ENCODE peak calls at places on chromosomes 11 and 22, in six cellular contexts. F, C, I, E, S and H are unnamed samples.

GRCh38 chr11:121557348-121557747 is 104.6 kb upstream of the SORL1-AS1 start:
- DNase-seq in F (no peak), C (no peak), I (peak), E (no peak), S (peak), H (peak)

GRCh38 chr11:16418698-16419097 is 62.4 kb upstream of the SOX6 start:
- DNase-seq in F (no peak), C (no peak), I (no peak), E (no peak), S (no peak), H (no peak)

GRCh38 chr22:29154364-29155048 is 51.2 kb upstream of the EMID1 start:
- DNase-seq in F (peak), C (peak), I (no peak), E (peak), S (peak), H (peak)

GRCh38 chr11:119108151-119108856 is 1.2 kb downstream of the C2CD2L start:
- DNase-seq in F (no peak), C (no peak), I (no peak), E (no peak), S (no peak), H (peak)

GRCh38 chr11:33912405-33913361 is 20.8 kb upstream of the LMO2 start:
- DNase-seq in F (no peak), C (no peak), I (peak), E (no peak), S (peak), H (peak)

GRCh38 chr22:42443240-42444059 is 11.2 kb upstream of the NFAM1 start:
- DNase-seq in F (no peak), C (no peak), I (no peak), E (no peak), S (no peak), H (no peak)

GRCh38 chr22:22210375-22210774 is 34.2 kb upstream of the VPREB1 start:
- DNase-seq in F (no peak), C (no peak), I (no peak), E (no peak), S (peak), H (peak)

GRCh38 chr11:66317766-66318575 is 1.1 kb upstream of the CD248 start:
- DNase-seq in F (no peak), C (peak), I (no peak), E (peak), S (peak), H (no peak)

GRCh38 chr11:1502971-1503707 is 16.6 kb upstream of the MOB2 start:
- DNase-seq in F (no peak), C (no peak), I (no peak), E (peak), S (no peak), H (no peak)

GRCh38 chr11:32079511-32079910 is 11.4 kb upstream of the RCN1 start:
- DNase-seq in F (no peak), C (no peak), I (no peak), E (no peak), S (no peak), H (no peak)

GRCh38 chr22:43230983-43231723 is 44.2 kb upstream of the TTLL12 start:
- DNase-seq in F (peak), C (peak), I (no peak), E (peak), S (peak), H (peak)

GRCh38 chr22:19496324-19496630 is 16.6 kb downstream of the CDC45 start:
- DNase-seq in F (no peak), C (no peak), I (no peak), E (no peak), S (no peak), H (no peak)

GRCh38 chr22:19494001-19494560 is 14.4 kb downstream of the CDC45 start:
- DNase-seq in F (no peak), C (no peak), I (no peak), E (no peak), S (no peak), H (no peak)

GRCh38 chr22:19492504-19493174 is 12.9 kb downstream of the CDC45 start:
- DNase-seq in F (no peak), C (no peak), I (no peak), E (no peak), S (no peak), H (no peak)

GRCh38 chr22:19495562-19496323 is 16.0 kb downstream of the CDC45 start:
- DNase-seq in F (no peak), C (no peak), I (no peak), E (no peak), S (no peak), H (no peak)

DNA sequence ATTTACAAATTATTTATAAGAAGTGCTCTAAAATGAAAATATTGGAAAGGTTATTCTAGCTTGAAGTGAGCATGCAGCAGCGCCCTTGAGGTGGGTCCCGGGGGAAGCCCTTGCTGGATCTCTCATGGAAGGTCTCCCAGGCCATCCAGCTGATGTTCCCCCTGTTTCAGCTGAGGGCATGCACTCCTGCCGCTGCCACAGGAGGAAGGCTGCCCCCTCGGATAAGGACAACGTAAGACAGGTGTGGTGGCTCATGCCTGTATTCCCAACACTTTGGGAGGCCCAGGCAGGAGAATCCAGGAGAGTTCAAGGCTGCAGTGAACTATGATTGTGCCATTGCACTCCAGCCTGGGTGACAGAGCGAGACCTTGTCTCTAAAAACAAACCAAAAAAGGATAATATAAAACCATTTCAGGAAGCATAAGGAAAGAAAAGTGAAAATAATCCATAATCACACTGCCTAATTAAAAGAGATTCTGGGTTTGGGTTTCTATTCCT is 15.0 kb downstream of the CDC45 start:
- DNase-seq in F (no peak), C (no peak), I (no peak), E (no peak), S (no peak), H (no peak)
- TF ChIP-seq CTCF in F (no peak), C (no peak), I (no peak), E (no peak), S (no peak), H (no peak)

GRCh38 chr11:107591098-107591445 is at the start of gene ELMOD1:
- DNase-seq in F (peak), C (peak), I (no peak), E (peak), S (peak), H (peak)
- TF ChIP-seq CTCF in F (no peak), C (no peak), I (no peak), E (peak), S (peak), H (no peak)

DNA sequence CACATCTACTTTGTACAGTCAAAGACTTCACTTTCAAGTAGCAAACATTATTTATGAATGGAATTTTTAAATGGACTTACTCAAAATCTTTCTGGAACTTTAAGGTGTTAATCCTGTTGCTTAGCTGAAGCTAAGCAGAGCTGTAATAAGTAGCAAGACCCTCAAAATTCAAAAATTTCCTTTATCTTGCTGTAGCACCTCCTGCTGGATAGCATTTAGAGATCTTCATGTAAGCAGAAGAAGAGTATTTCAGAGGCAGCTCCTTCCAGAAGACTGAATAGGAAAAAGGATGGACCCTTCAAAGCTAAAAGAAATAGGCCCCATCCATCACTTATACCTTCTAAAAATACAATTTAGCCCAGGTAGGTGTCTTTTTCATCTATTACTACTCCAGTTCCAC is 3.4 kb downstream of the PHF21A start:
- DNase-seq in F (no peak), C (no peak), I (no peak), E (no peak), S (no peak), H (no peak)
- TF ChIP-seq CTCF in F (no peak), C (no peak), I (peak), E (peak), S (peak), H (peak)

DNA sequence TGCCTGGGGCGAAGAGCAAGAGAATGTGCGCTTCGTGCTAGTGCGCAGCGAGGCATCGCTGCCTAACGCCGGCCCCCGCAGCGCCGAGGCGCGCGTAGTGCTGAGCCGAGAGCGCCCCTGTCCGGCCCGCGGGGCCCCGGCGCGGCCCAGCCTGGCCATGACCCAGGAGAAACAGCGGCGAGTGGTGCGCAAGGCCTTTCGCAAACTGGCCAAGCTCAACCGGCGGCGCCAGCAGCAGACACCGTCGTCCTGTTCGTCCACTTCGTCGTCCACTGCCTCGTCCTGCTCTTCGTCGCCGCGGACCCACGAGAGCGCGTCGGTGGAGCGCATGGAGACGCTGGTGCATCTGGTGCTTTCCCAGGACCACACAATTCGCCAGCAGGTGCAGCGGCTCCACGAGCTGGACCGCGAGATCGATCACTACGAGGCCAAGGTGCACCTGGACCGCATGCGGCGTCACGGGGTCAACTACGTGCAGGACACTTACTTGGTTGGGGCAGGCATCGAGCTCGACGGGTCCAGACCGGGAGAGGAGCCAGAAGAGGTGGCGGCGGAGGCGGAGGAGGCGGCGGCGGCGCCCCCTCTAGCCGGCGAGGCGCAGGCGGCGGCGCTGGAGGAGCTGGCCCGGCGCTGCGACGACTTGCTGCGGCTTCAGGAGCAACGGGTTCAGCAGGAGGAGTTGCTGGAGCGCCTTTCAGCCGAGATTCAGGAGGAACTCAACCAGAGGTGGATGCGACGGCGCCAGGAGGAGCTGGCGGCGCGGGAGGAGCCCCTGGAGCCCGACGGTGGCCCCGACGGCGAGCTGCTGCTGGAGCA is 1.0 kb downstream of the RASSF10 start:
- DNase-seq in F (peak), C (no peak), I (no peak), E (no peak), S (no peak), H (peak)
- TF ChIP-seq CTCF in F (no peak), C (no peak), I (no peak), E (no peak), S (no peak), H (no peak)